ENCODE peak calls at places on chromosomes 11 and 22, in nine cellular contexts. D is IMR-90; U is neuronal stem cell; K is SJCRH30; I is A549; Q is tibial artery; P is osteoblast; B is CD8-positive, alpha-beta T cell; C is right cardiac atrium. W is an unnamed sample. For H3K4me1, the result is how much of the 10 kb centered on the place peaks cover.

GRCh38 chr11:31817054-31817620 is 6.0 kb upstream of the PAX6 start:
- DNase-seq in D (no peak), U (peak), K (no peak), I (no peak), C (no peak), P (peak), Q (no peak), B (no peak), W (no peak)

GRCh38 chr11:108019870-108020540 is 11.3 kb downstream of the CUL5 start:
- DNase-seq in C (peak), B (no peak), K (peak), P (no peak), Q (no peak), D (peak), U (no peak), I (no peak), W (no peak)

GRCh38 chr11:65454311-65454695 is 31.7 kb downstream of the NEAT1 start:
- DNase-seq in B (no peak), K (no peak), P (peak), C (peak), D (peak), I (no peak), U (no peak), Q (peak), W (no peak)

GRCh38 chr11:7546324-7546791 is 32.6 kb downstream of the PPFIBP2 start:
- DNase-seq in B (no peak), D (peak), C (no peak), K (no peak), I (no peak), U (no peak), Q (no peak), P (no peak), W (no peak)

GRCh38 chr11:66315921-66316811 is 678 bp downstream of the CD248 start:
- DNase-seq in P (peak), I (no peak), D (no peak), C (peak), B (peak), U (no peak), K (no peak), Q (no peak), W (peak)

GRCh38 chr22:40116496-40117200 is 61.1 kb upstream of the TNRC6B start:
- DNase-seq in P (no peak), I (no peak), Q (no peak), D (no peak), C (no peak), B (peak), U (no peak), K (no peak), W (no peak)

GRCh38 chr22:38213319-38214247 is 11.8 kb downstream of the MAFF start:
- DNase-seq in K (no peak), C (no peak), B (no peak), D (no peak), P (peak), U (no peak), Q (no peak), I (no peak), W (no peak)

GRCh38 chr11:9656864-9657263 is 7.0 kb upstream of the SWAP70 start:
- DNase-seq in K (no peak), B (no peak), I (no peak), D (no peak), P (no peak), C (no peak), Q (no peak), U (no peak), W (no peak)

GRCh38 chr11:84524422-84525051 is 1102.6 kb downstream of the DLG2 start:
- DNase-seq in D (peak), I (peak), K (peak), U (no peak), B (no peak), C (no peak), Q (no peak), P (peak), W (no peak)

GRCh38 chr11:75480185-75480889 is 45.4 kb downstream of the GDPD5 start:
- DNase-seq in B (no peak), I (no peak), C (no peak), D (no peak), Q (no peak), U (no peak), K (no peak), P (no peak), W (no peak)

GRCh38 chr22:38398609-38399401 is 56.2 kb downstream of the KCNJ4 start:
- DNase-seq in C (peak), K (peak), Q (peak), P (peak), I (peak), B (peak), U (peak), D (peak), W (peak)

GRCh38 chr11:46306296-46306853 is 28.9 kb downstream of the CREB3L1 start:
- DNase-seq in C (no peak), P (peak), U (no peak), I (no peak), Q (no peak), K (no peak), B (no peak), D (peak), W (no peak)

GRCh38 chr22:27557554-27558060 is 243.9 kb downstream of the MN1 start:
- DNase-seq in D (no peak), K (no peak), Q (no peak), C (no peak), I (no peak), B (no peak), U (no peak), P (no peak), W (no peak)

GRCh38 chr11:122808494-122808893 is 29.8 kb upstream of the CRTAM start:
- DNase-seq in I (no peak), U (no peak), P (peak), C (no peak), Q (no peak), D (peak), B (no peak), K (peak), W (no peak)

GRCh38 chr11:45928535-45929215 is 6.2 kb downstream of the LARGE2 start:
- DNase-seq in I (no peak), U (no peak), D (no peak), Q (peak), K (no peak), C (no peak), P (peak), B (no peak), W (peak)

GRCh38 chr22:28736296-28737155 is 5.1 kb downstream of the CHEK2 start:
- DNase-seq in K (no peak), I (no peak), D (no peak), B (no peak), Q (no peak), U (no peak), C (no peak), P (no peak), W (no peak)

GRCh38 chr11:78379039-78379670 is 38.5 kb downstream of the GAB2 start:
- DNase-seq in C (no peak), P (no peak), K (no peak), U (no peak), I (no peak), D (peak), Q (no peak), B (no peak), W (no peak)

GRCh38 chr11:1073261-1073724 is 1.4 kb upstream of the MUC2 start:
- DNase-seq in B (no peak), Q (peak), K (peak), U (no peak), D (peak), C (peak), I (peak), P (peak), W (peak)

GRCh38 chr11:46594383-46594718 is 528 bp upstream of the AMBRA1 start:
- DNase-seq in Q (no peak), B (no peak), U (no peak), D (no peak), I (no peak), C (no peak), K (no peak), P (peak), W (no peak)

GRCh38 chr11:108781921-108782320 is 117.1 kb downstream of the DDX10 start:
- DNase-seq in U (no peak), I (no peak), K (no peak), D (no peak), B (no peak), P (no peak), C (no peak), Q (no peak), W (no peak)

DNA sequence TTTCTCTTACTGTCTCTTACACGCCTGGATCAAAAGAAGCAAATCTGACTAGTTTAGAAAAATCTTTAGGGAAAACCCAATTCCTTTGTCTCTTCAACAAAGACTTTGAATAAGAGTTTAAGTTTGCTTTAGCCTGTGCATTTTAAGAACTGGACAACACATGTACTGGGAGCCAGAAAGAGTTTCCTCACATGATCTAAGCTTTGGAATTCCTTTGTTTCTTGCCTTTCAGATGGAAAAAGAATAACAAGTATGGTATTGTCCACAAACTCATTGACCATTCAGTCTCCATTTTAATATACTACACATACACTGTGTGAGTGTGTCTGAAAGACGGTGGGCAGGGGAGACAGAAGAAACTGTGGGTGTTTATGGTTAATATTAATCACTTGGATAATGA is 205.6 kb downstream of the MAML2 start:
- DNase-seq in U (no peak), I (no peak), P (no peak), C (no peak), D (no peak), K (no peak), B (no peak), Q (no peak), W (no peak)
- H3K4me1 ChIP-seq in U (under half), I (under half), P (under half), C (under half), D (under half), K (under half), B (half or more), Q (under half), W (under half)

GRCh38 chr22:35649026-35649553 is 844 bp downstream of the APOL6 start:
- DNase-seq in U (no peak), P (no peak), D (no peak), Q (no peak), B (no peak), C (no peak), K (no peak), I (no peak), W (no peak)
- H3K4me1 ChIP-seq in U (under half), P (under half), D (under half), Q (under half), B (under half), C (under half), K (under half), I (under half), W (under half)

GRCh38 chr22:24554316-24555159 is at the start of gene GUCD1:
- DNase-seq in C (no peak), K (peak), P (peak), D (peak), B (no peak), Q (peak), I (no peak), U (no peak), W (no peak)
- H3K4me1 ChIP-seq in C (under half), K (under half), P (under half), D (under half), B (under half), Q (under half), I (under half), U (under half), W (under half)

DNA sequence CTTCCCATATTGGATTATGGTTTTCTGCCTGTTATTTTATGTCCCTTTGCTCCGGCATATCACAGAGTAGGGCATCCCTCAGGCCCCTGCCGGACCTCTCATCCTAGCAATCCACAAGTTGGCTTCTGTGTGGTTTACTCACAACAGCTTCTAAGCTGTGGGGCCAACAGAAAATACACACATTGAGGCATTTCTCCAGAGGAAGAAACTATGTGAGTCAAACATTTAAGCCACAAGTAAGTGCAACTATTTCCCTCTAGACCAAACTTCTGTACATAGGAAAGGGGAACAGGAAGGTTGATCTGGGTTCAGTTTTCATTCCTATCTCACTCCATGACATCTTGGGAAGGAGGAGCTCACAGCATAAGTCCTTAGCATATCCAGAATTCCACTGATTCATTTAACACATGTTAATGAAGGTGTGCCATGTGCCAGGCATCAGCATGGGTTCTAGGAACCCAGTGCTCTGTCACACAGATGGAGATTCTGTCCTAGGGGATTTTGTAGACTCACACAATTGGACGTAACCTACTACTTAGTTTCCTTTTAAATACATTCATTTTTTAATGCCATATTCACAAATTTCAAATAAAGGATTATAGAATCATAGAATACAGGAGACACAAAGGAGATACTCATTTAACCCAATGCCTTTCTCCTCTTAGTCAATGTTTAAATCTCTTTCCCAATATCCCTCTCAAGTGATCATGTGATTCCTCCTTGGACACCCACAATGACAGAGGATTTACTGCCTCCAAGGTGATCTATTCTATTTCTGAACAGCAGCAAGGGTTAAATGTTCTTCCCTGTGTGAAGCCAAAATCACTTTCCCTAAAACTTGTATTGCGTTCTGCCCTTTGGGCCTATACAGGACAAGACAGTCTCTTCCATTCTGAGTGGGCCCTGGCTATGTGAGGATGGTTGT is 73.0 kb upstream of the PICALM start:
- DNase-seq in U (no peak), Q (no peak), B (no peak), I (no peak), D (peak), P (no peak), K (no peak), C (no peak), W (no peak)
- H3K4me1 ChIP-seq in U (under half), Q (under half), B (under half), I (under half), D (under half), P (under half), K (under half), C (under half), W (under half)

GRCh38 chr11:86132667-86133310 is 63.9 kb upstream of the PICALM start:
- DNase-seq in B (no peak), C (no peak), U (no peak), I (no peak), D (no peak), K (no peak), P (no peak), Q (no peak), W (no peak)
- H3K4me1 ChIP-seq in B (under half), C (under half), U (under half), I (under half), D (under half), K (under half), P (under half), Q (under half), W (under half)

GRCh38 chr11:111366560-111367410 is 12.3 kb downstream of the POU2AF1 start:
- DNase-seq in D (no peak), Q (no peak), U (no peak), I (no peak), C (no peak), B (no peak), P (no peak), K (no peak), W (no peak)
- H3K4me1 ChIP-seq in D (under half), Q (under half), U (under half), I (under half), C (under half), B (under half), P (under half), K (under half), W (under half)

GRCh38 chr11:57501951-57502350 is 13.6 kb downstream of the SLC43A1 start:
- DNase-seq in B (no peak), K (no peak), U (no peak), Q (no peak), D (peak), I (no peak), C (no peak), P (peak), W (no peak)
- H3K4me1 ChIP-seq in B (under half), K (under half), U (under half), Q (under half), D (under half), I (under half), C (under half), P (under half), W (under half)

GRCh38 chr22:23245045-23245798 is 64.9 kb downstream of the BCR start:
- DNase-seq in I (no peak), U (no peak), D (peak), P (peak), B (no peak), C (peak), Q (no peak), K (peak), W (no peak)
- H3K4me1 ChIP-seq in I (under half), U (under half), D (under half), P (half or more), B (half or more), C (under half), Q (under half), K (half or more), W (under half)

DNA sequence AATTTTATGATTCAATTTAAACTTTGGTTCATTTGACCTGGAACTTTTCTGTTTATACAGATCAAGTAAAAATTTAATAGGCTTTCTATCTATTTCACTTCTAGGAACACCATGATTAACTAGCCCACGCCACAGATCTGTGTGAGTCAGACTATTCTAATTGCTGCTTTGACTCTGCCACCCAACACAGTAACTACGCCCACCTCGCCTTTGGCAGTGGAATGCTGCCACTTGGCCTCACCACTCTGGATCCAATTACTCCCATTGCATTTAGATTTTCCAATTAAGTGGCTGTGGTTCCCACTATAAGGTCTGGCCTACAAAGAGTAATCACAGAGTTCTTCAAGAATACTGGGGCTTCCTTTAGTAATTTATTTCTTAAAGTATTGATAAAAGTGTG is 46.6 kb upstream of the LIN7C start:
- DNase-seq in B (no peak), C (no peak), K (peak), I (no peak), D (no peak), P (no peak), U (no peak), Q (no peak), W (no peak)
- H3K4me1 ChIP-seq in B (under half), C (under half), K (under half), I (under half), D (under half), P (under half), U (under half), Q (under half), W (under half)

GRCh38 chr11:73645570-73645969 is 811 bp upstream of the PLEKHB1 start:
- DNase-seq in P (no peak), I (no peak), K (no peak), D (no peak), B (no peak), C (no peak), Q (no peak), U (no peak), W (no peak)
- H3K4me1 ChIP-seq in P (under half), I (under half), K (under half), D (under half), B (under half), C (under half), Q (under half), U (under half), W (under half)

W was measured in kidney.